ENCODE peak calls at places on chromosomes 12 and 14, in six cellular contexts. One of them, this sample, is unnamed.

GRCh38 chr12:78584695-78585094 is 279.9 kb upstream of the SYT1 start:
- DNase-seq in K562: no peak
- DNase-seq in HCT116: peak
- DNase-seq in SK-N-SH: no peak
- DNase-seq in H1: peak
- DNase-seq in GM12878: no peak
- DNase-seq in this sample: no peak

GRCh38 chr14:71647086-71647784 is 285.0 kb upstream of the RGS6 start:
- DNase-seq in K562: no peak
- DNase-seq in HCT116: peak
- DNase-seq in SK-N-SH: no peak
- DNase-seq in H1: no peak
- DNase-seq in GM12878: no peak
- DNase-seq in this sample: peak

GRCh38 chr14:68784298-68784910 is 8.5 kb downstream of the ZFP36L1 start:
- DNase-seq in K562: no peak
- DNase-seq in HCT116: no peak
- DNase-seq in SK-N-SH: no peak
- DNase-seq in H1: peak
- DNase-seq in GM12878: no peak
- DNase-seq in this sample: no peak

GRCh38 chr12:76669981-76670380 is 93.9 kb upstream of the ZDHHC17 start:
- DNase-seq in K562: no peak
- DNase-seq in HCT116: no peak
- DNase-seq in SK-N-SH: no peak
- DNase-seq in H1: no peak
- DNase-seq in GM12878: no peak
- DNase-seq in this sample: no peak

GRCh38 chr12:7497661-7498060 is 5.9 kb downstream of the CD163 start:
- DNase-seq in K562: no peak
- DNase-seq in HCT116: no peak
- DNase-seq in SK-N-SH: no peak
- DNase-seq in H1: no peak
- DNase-seq in GM12878: no peak
- DNase-seq in this sample: no peak

GRCh38 chr12:124413401-124413800 is 118.5 kb downstream of the RFLNA start:
- DNase-seq in K562: no peak
- DNase-seq in HCT116: no peak
- DNase-seq in SK-N-SH: peak
- DNase-seq in H1: no peak
- DNase-seq in GM12878: no peak
- DNase-seq in this sample: no peak

GRCh38 chr12:39722511-39722910 is 102.9 kb upstream of the ABCD2 start:
- DNase-seq in K562: no peak
- DNase-seq in HCT116: no peak
- DNase-seq in SK-N-SH: no peak
- DNase-seq in H1: no peak
- DNase-seq in GM12878: no peak
- DNase-seq in this sample: no peak

GRCh38 chr14:71739273-71739990 is 192.8 kb upstream of the RGS6 start:
- DNase-seq in K562: no peak
- DNase-seq in HCT116: peak
- DNase-seq in SK-N-SH: peak
- DNase-seq in H1: no peak
- DNase-seq in GM12878: no peak
- DNase-seq in this sample: no peak

GRCh38 chr12:31591308-31591901 is 469 bp upstream of the DENND5B start:
- DNase-seq in K562: peak
- DNase-seq in HCT116: no peak
- DNase-seq in SK-N-SH: peak
- DNase-seq in H1: no peak
- DNase-seq in GM12878: no peak
- DNase-seq in this sample: peak

GRCh38 chr12:79058342-79058741 is 193.8 kb downstream of the SYT1 start:
- DNase-seq in K562: no peak
- DNase-seq in HCT116: peak
- DNase-seq in SK-N-SH: no peak
- DNase-seq in H1: no peak
- DNase-seq in GM12878: no peak
- DNase-seq in this sample: peak

GRCh38 chr14:100341301-100342031 is 18.3 kb downstream of the SLC25A47 start:
- DNase-seq in K562: no peak
- DNase-seq in HCT116: no peak
- DNase-seq in SK-N-SH: peak
- DNase-seq in H1: no peak
- DNase-seq in GM12878: peak
- DNase-seq in this sample: no peak

GRCh38 chr12:13436696-13437391 is 240.3 kb downstream of the EMP1 start:
- DNase-seq in K562: peak
- DNase-seq in HCT116: no peak
- DNase-seq in SK-N-SH: peak
- DNase-seq in H1: no peak
- DNase-seq in GM12878: no peak
- DNase-seq in this sample: no peak

GRCh38 chr12:95607642-95608041 is 56.4 kb upstream of the USP44 start:
- DNase-seq in K562: no peak
- DNase-seq in HCT116: no peak
- DNase-seq in SK-N-SH: no peak
- DNase-seq in H1: no peak
- DNase-seq in GM12878: no peak
- DNase-seq in this sample: no peak

GRCh38 chr14:64303471-64303917 is 9.3 kb upstream of the ESR2 start:
- DNase-seq in K562: peak
- DNase-seq in HCT116: peak
- DNase-seq in SK-N-SH: peak
- DNase-seq in H1: no peak
- DNase-seq in GM12878: peak
- DNase-seq in this sample: peak

GRCh38 chr14:50798048-50798421 is 32.9 kb downstream of the NIN start:
- DNase-seq in K562: no peak
- DNase-seq in HCT116: no peak
- DNase-seq in SK-N-SH: no peak
- DNase-seq in H1: no peak
- DNase-seq in GM12878: peak
- DNase-seq in this sample: no peak
- TF ChIP-seq JUND in K562: no peak
- TF ChIP-seq JUND in HCT116: no peak
- TF ChIP-seq JUND in SK-N-SH: no peak
- TF ChIP-seq JUND in H1: no peak
- TF ChIP-seq JUND in GM12878: no peak
- TF ChIP-seq JUND in this sample: no peak

GRCh38 chr14:40850191-40850590 is 756.5 kb upstream of the LRFN5 start:
- DNase-seq in K562: no peak
- DNase-seq in HCT116: no peak
- DNase-seq in SK-N-SH: no peak
- DNase-seq in H1: no peak
- DNase-seq in GM12878: no peak
- DNase-seq in this sample: no peak

GRCh38 chr14:40842816-40843215 is 763.9 kb upstream of the LRFN5 start:
- DNase-seq in K562: no peak
- DNase-seq in HCT116: no peak
- DNase-seq in SK-N-SH: no peak
- DNase-seq in H1: no peak
- DNase-seq in GM12878: no peak
- DNase-seq in this sample: no peak

GRCh38 chr14:40841886-40842285 is 764.8 kb upstream of the LRFN5 start:
- DNase-seq in K562: no peak
- DNase-seq in HCT116: no peak
- DNase-seq in SK-N-SH: no peak
- DNase-seq in H1: no peak
- DNase-seq in GM12878: no peak
- DNase-seq in this sample: no peak

DNA sequence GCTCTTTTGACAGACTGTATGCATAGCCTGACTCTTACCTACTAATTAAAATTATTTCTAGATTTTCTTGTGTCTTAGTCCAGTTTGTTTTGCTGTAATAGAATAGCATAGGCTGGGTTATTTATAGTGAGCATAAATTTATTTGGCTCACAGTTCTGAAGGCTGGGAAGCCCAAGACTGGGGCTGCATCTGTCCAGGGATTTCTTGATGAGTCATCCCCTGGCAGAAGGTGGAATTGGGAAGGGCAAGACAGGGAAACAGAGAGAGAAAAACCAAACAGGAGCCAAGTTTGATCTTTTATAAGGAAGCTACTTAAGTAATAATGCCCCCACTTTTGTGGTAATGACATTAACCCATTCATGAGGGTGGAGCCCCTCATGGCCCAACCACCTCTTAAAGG is 759.2 kb upstream of the LRFN5 start:
- DNase-seq in K562: no peak
- DNase-seq in HCT116: no peak
- DNase-seq in SK-N-SH: no peak
- DNase-seq in H1: no peak
- DNase-seq in GM12878: no peak
- DNase-seq in this sample: peak
- TF ChIP-seq JUND in K562: no peak
- TF ChIP-seq JUND in HCT116: no peak
- TF ChIP-seq JUND in SK-N-SH: no peak
- TF ChIP-seq JUND in H1: no peak
- TF ChIP-seq JUND in GM12878: no peak
- TF ChIP-seq JUND in this sample: no peak

GRCh38 chr12:63362801-63363200 is 211.8 kb upstream of the AVPR1A start:
- DNase-seq in K562: no peak
- DNase-seq in HCT116: no peak
- DNase-seq in SK-N-SH: no peak
- DNase-seq in H1: no peak
- DNase-seq in GM12878: no peak
- DNase-seq in this sample: no peak

GRCh38 chr12:63362166-63362565 is 211.2 kb upstream of the AVPR1A start:
- DNase-seq in K562: no peak
- DNase-seq in HCT116: no peak
- DNase-seq in SK-N-SH: no peak
- DNase-seq in H1: no peak
- DNase-seq in GM12878: no peak
- DNase-seq in this sample: no peak
- TF ChIP-seq JUND in K562: no peak
- TF ChIP-seq JUND in HCT116: no peak
- TF ChIP-seq JUND in SK-N-SH: no peak
- TF ChIP-seq JUND in H1: no peak
- TF ChIP-seq JUND in GM12878: no peak
- TF ChIP-seq JUND in this sample: no peak

GRCh38 chr14:96806836-96807235 is 9.7 kb downstream of the VRK1 start:
- DNase-seq in K562: no peak
- DNase-seq in HCT116: no peak
- DNase-seq in SK-N-SH: no peak
- DNase-seq in H1: no peak
- DNase-seq in GM12878: no peak
- DNase-seq in this sample: no peak
- TF ChIP-seq JUND in K562: peak
- TF ChIP-seq JUND in HCT116: no peak
- TF ChIP-seq JUND in SK-N-SH: no peak
- TF ChIP-seq JUND in H1: no peak
- TF ChIP-seq JUND in GM12878: no peak
- TF ChIP-seq JUND in this sample: no peak

GRCh38 chr12:131384544-131384855 is 326.4 kb upstream of the SFSWAP start:
- DNase-seq in K562: no peak
- DNase-seq in HCT116: no peak
- DNase-seq in SK-N-SH: peak
- DNase-seq in H1: no peak
- DNase-seq in GM12878: no peak
- DNase-seq in this sample: no peak
- TF ChIP-seq JUND in K562: no peak
- TF ChIP-seq JUND in HCT116: no peak
- TF ChIP-seq JUND in SK-N-SH: no peak
- TF ChIP-seq JUND in H1: no peak
- TF ChIP-seq JUND in GM12878: no peak
- TF ChIP-seq JUND in this sample: no peak

GRCh38 chr14:81436296-81437138 is 36.4 kb upstream of the STON2 start:
- DNase-seq in K562: peak
- DNase-seq in HCT116: peak
- DNase-seq in SK-N-SH: peak
- DNase-seq in H1: peak
- DNase-seq in GM12878: no peak
- DNase-seq in this sample: peak

GRCh38 chr14:81434230-81434629 is 34.1 kb upstream of the STON2 start:
- DNase-seq in K562: peak
- DNase-seq in HCT116: no peak
- DNase-seq in SK-N-SH: no peak
- DNase-seq in H1: no peak
- DNase-seq in GM12878: no peak
- DNase-seq in this sample: no peak

GRCh38 chr14:81433378-81433777 is 33.3 kb upstream of the STON2 start:
- DNase-seq in K562: no peak
- DNase-seq in HCT116: no peak
- DNase-seq in SK-N-SH: no peak
- DNase-seq in H1: no peak
- DNase-seq in GM12878: no peak
- DNase-seq in this sample: peak

GRCh38 chr14:81435578-81436295 is 35.6 kb upstream of the STON2 start:
- DNase-seq in K562: peak
- DNase-seq in HCT116: no peak
- DNase-seq in SK-N-SH: peak
- DNase-seq in H1: peak
- DNase-seq in GM12878: no peak
- DNase-seq in this sample: peak

GRCh38 chr14:81435048-81435577 is 35.0 kb upstream of the STON2 start:
- DNase-seq in K562: peak
- DNase-seq in HCT116: no peak
- DNase-seq in SK-N-SH: no peak
- DNase-seq in H1: no peak
- DNase-seq in GM12878: no peak
- DNase-seq in this sample: no peak
- TF ChIP-seq JUND in K562: no peak
- TF ChIP-seq JUND in HCT116: no peak
- TF ChIP-seq JUND in SK-N-SH: no peak
- TF ChIP-seq JUND in H1: no peak
- TF ChIP-seq JUND in GM12878: no peak
- TF ChIP-seq JUND in this sample: no peak

DNA sequence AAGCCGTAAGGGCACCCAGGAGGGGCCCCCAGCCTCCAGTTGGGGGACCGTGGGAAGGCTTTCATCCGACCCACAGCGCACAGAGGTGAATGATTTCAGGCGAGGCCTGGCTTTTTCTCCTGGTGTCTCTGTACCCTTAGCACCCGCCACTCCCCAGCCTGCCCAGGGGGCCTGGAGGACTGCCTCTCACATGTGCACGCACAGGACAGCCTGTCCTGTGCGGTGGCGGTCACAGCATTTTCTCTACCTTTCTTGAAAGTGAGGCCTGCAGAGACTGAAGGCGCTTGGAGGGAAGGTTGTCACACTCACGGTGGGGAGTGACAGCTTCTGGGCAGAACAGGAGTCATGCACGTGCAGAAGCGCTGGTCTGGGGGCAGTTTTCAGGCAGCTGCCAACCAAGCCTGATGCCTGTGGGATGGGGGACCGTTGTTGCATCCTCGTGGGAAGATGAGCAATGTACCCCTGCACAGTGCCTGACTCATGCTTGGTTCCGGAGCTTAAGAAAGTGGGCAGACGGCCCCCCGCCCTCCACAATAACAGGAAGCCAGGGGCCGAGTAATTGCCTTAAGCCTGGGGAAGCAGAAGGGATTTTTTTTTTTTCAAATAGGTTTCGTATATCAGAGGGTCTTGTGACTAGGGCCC is 148.1 kb downstream of the TSPAN9 start:
- DNase-seq in K562: no peak
- DNase-seq in HCT116: no peak
- DNase-seq in SK-N-SH: no peak
- DNase-seq in H1: no peak
- DNase-seq in GM12878: no peak
- DNase-seq in this sample: no peak
- TF ChIP-seq JUND in K562: no peak
- TF ChIP-seq JUND in HCT116: no peak
- TF ChIP-seq JUND in SK-N-SH: peak
- TF ChIP-seq JUND in H1: no peak
- TF ChIP-seq JUND in GM12878: no peak
- TF ChIP-seq JUND in this sample: no peak

This sample was measured in T47D.